ENCODE peak calls at places on chromosomes 12 and 14, in six cellular contexts. D is A549, O is HepG2, F is K562, W is SK-N-SH, S is GM12878. C is an unnamed sample.

GRCh38 chr14:25032092-25032784 is 17.7 kb downstream of the STXBP6 start:
- DNase-seq in O (peak; percentile 84), D (peak; percentile 64), W (no peak), S (no peak), F (peak; percentile 7), C (no peak)

GRCh38 chr12:83042441-83043215 is 355.9 kb downstream of the TMTC2 start:
- DNase-seq in F (no peak), W (no peak), S (no peak), D (no peak), O (no peak), C (no peak)

GRCh38 chr12:104482748-104483147 is 26.0 kb downstream of the CHST11 start:
- DNase-seq in O (no peak), D (no peak), W (no peak), F (no peak), S (no peak), C (no peak)

GRCh38 chr14:96683575-96684289 is 113.5 kb upstream of the VRK1 start:
- DNase-seq in S (no peak), D (no peak), O (no peak), F (no peak), W (no peak), C (no peak)

GRCh38 chr14:104554088-104554607 is 25.4 kb upstream of the C14orf180 start:
- DNase-seq in F (no peak), W (no peak), D (no peak), S (no peak), O (no peak), C (no peak)

GRCh38 chr12:12979151-12979550 is 20.9 kb downstream of the HEBP1 start:
- DNase-seq in F (no peak), O (no peak), S (no peak), D (no peak), W (no peak), C (peak; percentile 81)

GRCh38 chr12:114167431-114167830 is 201.3 kb upstream of the RBM19 start:
- DNase-seq in O (no peak), W (no peak), F (no peak), D (no peak), S (no peak), C (peak; percentile 60)

GRCh38 chr14:89921896-89922548 is 32.5 kb downstream of the EFCAB11 start:
- DNase-seq in D (no peak), F (no peak), S (no peak), O (no peak), W (no peak), C (peak; percentile 87)

GRCh38 chr12:52600941-52601481 is at the start of gene KRT72:
- DNase-seq in D (no peak), F (no peak), S (no peak), W (peak; percentile 36), O (no peak), C (no peak)

GRCh38 chr12:106141452-106141851 is 2.7 kb upstream of the NUAK1 start:
- DNase-seq in W (no peak), S (no peak), D (no peak), F (no peak), O (no peak), C (no peak)

DNA sequence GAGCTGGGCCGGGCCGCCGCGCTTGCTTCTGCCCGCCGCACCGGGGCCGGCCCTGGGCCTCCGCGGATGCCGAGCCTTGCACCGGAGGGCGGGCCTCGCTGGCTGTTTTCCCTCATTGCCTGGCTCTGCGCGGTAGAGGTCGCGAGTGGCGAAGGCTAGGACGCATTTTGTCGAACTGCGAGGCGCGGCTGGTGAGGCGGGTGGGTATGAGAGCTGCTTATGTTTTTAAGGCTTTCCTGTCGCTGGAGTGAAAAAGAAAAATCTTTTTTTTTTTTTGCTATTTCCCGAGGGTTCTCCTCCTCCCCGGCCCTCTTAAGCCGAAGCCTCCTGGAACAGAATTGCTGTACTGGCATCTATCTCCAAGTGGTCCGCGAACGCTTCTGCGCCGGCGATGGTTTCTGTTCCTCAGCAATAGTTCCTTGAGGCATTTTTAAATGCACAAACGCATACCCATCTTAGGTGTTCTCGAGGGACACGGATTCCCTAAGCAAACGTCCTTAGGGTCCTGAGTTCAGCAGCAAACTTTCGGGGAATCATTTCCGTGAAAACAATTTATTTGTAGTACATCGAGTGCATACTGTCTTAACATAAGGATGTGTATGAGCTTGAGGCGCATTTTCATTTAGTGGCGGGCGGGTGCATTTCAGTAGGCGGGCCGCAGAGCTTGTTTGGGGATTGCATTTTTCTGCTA is 631 bp downstream of the RESF1 start:
- DNase-seq in S (peak; percentile 48), W (peak; percentile 81), D (peak; percentile 76), O (peak; percentile 17), F (no peak), C (peak; percentile 61)
- TF ChIP-seq SMC3 in S (no peak), W (no peak), D (no peak), O (no peak), F (no peak), C (no peak)

GRCh38 chr14:103161054-103161397 is 37.8 kb downstream of the TNFAIP2 start:
- DNase-seq in D (no peak), O (no peak), F (no peak), W (no peak), S (no peak), C (no peak)

GRCh38 chr14:103163199-103163598 is 39.9 kb downstream of the TNFAIP2 start:
- DNase-seq in W (no peak), S (no peak), D (no peak), F (no peak), O (no peak), C (no peak)

GRCh38 chr14:103164006-103164405 is 40.7 kb downstream of the TNFAIP2 start:
- DNase-seq in F (no peak), S (no peak), W (no peak), D (no peak), O (no peak), C (no peak)

GRCh38 chr14:103164786-103165185 is 41.5 kb downstream of the TNFAIP2 start:
- DNase-seq in O (no peak), W (no peak), D (no peak), S (no peak), F (no peak), C (no peak)

DNA sequence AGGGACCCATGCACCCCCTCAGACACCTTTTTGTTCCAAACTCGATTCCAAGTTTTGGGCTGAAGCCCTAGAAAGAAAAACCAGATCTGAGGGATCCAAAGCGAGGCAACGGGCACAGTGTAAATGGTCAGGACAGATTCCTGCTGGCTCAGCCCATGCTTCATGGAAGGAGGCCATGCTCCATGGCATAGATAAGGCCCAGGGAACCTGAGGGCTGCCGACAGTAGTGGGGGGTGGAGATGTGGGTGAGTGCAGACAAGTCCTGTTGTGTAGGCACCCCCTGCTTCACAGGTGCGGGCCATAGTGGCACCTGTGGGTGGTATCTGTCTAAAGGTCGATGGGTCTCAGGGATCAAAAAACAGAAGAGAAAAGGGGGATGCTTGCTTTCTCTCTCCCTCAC is 42.1 kb downstream of the TNFAIP2 start:
- DNase-seq in S (no peak), D (no peak), O (no peak), W (no peak), F (no peak), C (no peak)
- TF ChIP-seq SMC3 in S (no peak), D (no peak), O (no peak), W (no peak), F (no peak), C (no peak)

GRCh38 chr14:58107947-58108552 is 44.0 kb downstream of the ARMH4 start:
- DNase-seq in W (peak; percentile 51), D (peak; percentile 76), O (peak; percentile 44), S (no peak), F (peak; percentile 31), C (peak; percentile 79)
- TF ChIP-seq SMC3 in W (peak; percentile 65), D (peak; percentile 79), O (peak; percentile 64), S (peak; percentile 59), F (peak; percentile 52), C (peak; percentile 78)

GRCh38 chr14:65433646-65434045 is 21.1 kb downstream of the FUT8 start:
- DNase-seq in D (no peak), O (no peak), F (no peak), W (no peak), S (no peak), C (no peak)

GRCh38 chr14:65431245-65431644 is 18.7 kb downstream of the FUT8 start:
- DNase-seq in S (no peak), W (no peak), F (no peak), D (no peak), O (no peak), C (no peak)

GRCh38 chr14:65433157-65433556 is 20.6 kb downstream of the FUT8 start:
- DNase-seq in S (no peak), W (no peak), F (no peak), D (no peak), O (no peak), C (no peak)

GRCh38 chr14:65432361-65432948 is 19.9 kb downstream of the FUT8 start:
- DNase-seq in O (no peak), W (no peak), F (no peak), D (no peak), S (no peak), C (no peak)

GRCh38 chr14:65431951-65432350 is 19.4 kb downstream of the FUT8 start:
- DNase-seq in O (no peak), D (no peak), W (no peak), F (no peak), S (no peak), C (peak; percentile 33)
- TF ChIP-seq SMC3 in O (no peak), D (no peak), W (no peak), F (no peak), S (no peak), C (no peak)

DNA sequence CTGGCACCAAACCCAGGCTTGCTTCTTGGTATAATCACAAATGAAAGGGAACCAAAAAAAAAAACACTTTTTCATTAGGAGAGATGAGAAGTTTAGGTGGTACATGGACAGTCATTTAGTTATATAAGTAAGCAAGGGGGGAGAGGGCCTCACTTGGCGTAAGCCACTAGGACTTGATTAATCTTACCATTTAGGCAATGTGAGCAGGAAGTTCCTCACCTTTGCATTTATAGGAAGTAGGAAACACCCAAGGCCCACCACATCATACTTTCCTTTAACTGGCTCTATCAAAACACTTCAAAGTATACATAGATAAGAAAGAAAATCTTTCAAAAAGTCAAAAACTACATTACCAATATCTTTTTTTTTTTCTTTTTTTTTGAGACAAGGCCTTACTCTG is 6.7 kb upstream of the RPS6KA5 start:
- DNase-seq in S (no peak), W (no peak), D (no peak), F (no peak), O (no peak), C (no peak)
- TF ChIP-seq SMC3 in S (no peak), W (no peak), D (no peak), F (no peak), O (no peak), C (no peak)

GRCh38 chr12:64099430-64099829 is 122.7 kb downstream of the KICS2 start:
- DNase-seq in D (peak; percentile 35), W (no peak), F (no peak), O (no peak), S (no peak), C (peak; percentile 96)

GRCh38 chr12:64105026-64105425 is 117.1 kb downstream of the KICS2 start:
- DNase-seq in S (no peak), F (no peak), D (no peak), W (no peak), O (no peak), C (no peak)

GRCh38 chr12:64104376-64104775 is 117.7 kb downstream of the KICS2 start:
- DNase-seq in D (no peak), F (no peak), S (no peak), W (no peak), O (no peak), C (no peak)

GRCh38 chr12:64103821-64104220 is 118.3 kb downstream of the KICS2 start:
- DNase-seq in S (no peak), W (no peak), O (no peak), F (no peak), D (no peak), C (peak; percentile 32)

DNA sequence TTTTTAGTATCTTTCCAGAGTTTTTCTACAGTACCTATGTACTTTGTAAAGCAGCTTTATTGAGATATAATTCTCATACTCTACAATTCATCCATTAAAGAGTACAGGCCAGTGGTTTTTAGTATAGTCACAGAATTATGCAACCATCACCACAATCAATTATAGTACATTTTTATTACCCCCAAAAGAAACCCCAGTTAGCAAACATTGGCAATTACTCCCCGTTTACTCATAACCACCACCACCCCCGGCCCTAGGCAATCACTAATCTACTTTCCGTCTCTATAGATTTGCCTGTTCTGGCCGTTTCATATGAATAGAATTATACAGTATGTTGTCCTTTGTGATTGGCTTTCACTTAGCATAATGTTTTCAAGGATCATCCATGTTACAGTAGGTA is 119.8 kb downstream of the KICS2 start:
- DNase-seq in S (no peak), O (no peak), D (no peak), F (no peak), W (no peak), C (no peak)
- TF ChIP-seq SMC3 in S (no peak), O (no peak), D (no peak), F (no peak), W (no peak), C (no peak)

C was measured in IMR-90.